ENCODE peak calls at places on chromosomes 16 and 17, in four cellular contexts. X is WTC11, V is GM12878, B is SK-N-SH. P is an unnamed sample.

GRCh38 chr17:35341465-35341992 is 31.9 kb downstream of the SLFN11 start:
- DNase-seq in V (peak), B (no peak), X (no peak), P (no peak)

GRCh38 chr16:69444873-69445517 is 20.6 kb downstream of the CYB5B start:
- DNase-seq in X (no peak), V (no peak), B (no peak), P (no peak)

GRCh38 chr17:4948166-4948996 is at the start of gene PFN1:
- DNase-seq in X (peak), B (peak), V (peak), P (peak)

GRCh38 chr16:57284206-57284951 is at the start of gene PLLP:
- DNase-seq in X (peak), V (no peak), B (peak), P (peak)

GRCh38 chr17:81651692-81652091 is 4.7 kb downstream of the PDE6G start:
- DNase-seq in X (no peak), V (no peak), B (peak), P (no peak)

GRCh38 chr17:7883781-7884386 is 4.7 kb upstream of the CHD3 start:
- DNase-seq in B (peak), V (no peak), X (no peak), P (peak)

GRCh38 chr17:43351686-43352085 is 47.1 kb upstream of the ARL4D start:
- DNase-seq in V (no peak), X (no peak), B (no peak), P (no peak)

GRCh38 chr17:32226881-32227280 is 38.8 kb upstream of the RHBDL3 start:
- DNase-seq in V (no peak), B (no peak), X (no peak), P (no peak)

GRCh38 chr17:38361700-38362465 is 10.2 kb downstream of the SOCS7 start:
- DNase-seq in B (no peak), X (no peak), V (no peak), P (no peak)

GRCh38 chr16:83952940-83953795 is at the start of gene OSGIN1:
- DNase-seq in V (peak), X (no peak), B (peak), P (peak)

GRCh38 chr16:74309789-74310781 is 13.5 kb downstream of the PSMD7 start:
- DNase-seq in V (no peak), B (peak), X (no peak), P (peak)

GRCh38 chr17:59454633-59455105 is 110.7 kb upstream of the DHX40 start:
- DNase-seq in B (no peak), X (no peak), V (no peak), P (no peak)

GRCh38 chr17:19370493-19370960 is 7.8 kb upstream of the MAPK7 start:
- DNase-seq in X (no peak), V (no peak), B (no peak), P (no peak)

GRCh38 chr17:76137026-76137350 is 4.1 kb downstream of the FOXJ1 start:
- DNase-seq in B (no peak), X (peak), V (no peak), P (no peak)
- TF ChIP-seq USF2 in B (no peak), X (no peak), V (no peak), P (no peak)

GRCh38 chr16:66468321-66468965 is 41.3 kb downstream of the BEAN1 start:
- DNase-seq in B (no peak), V (no peak), X (no peak), P (no peak)
- TF ChIP-seq USF1 in B (no peak), V (no peak), X (no peak), P (no peak)

GRCh38 chr17:3918372-3919122 is 2.3 kb upstream of the P2RX1 start:
- DNase-seq in X (no peak), V (no peak), B (peak), P (peak)
- TF ChIP-seq USF2 in X (no peak), V (no peak), B (no peak), P (peak)

GRCh38 chr17:78812849-78813248 is 27.8 kb downstream of the USP36 start:
- DNase-seq in V (no peak), B (no peak), X (no peak), P (no peak)
- TF ChIP-seq USF1 in V (no peak), B (no peak), X (no peak), P (no peak)

DNA sequence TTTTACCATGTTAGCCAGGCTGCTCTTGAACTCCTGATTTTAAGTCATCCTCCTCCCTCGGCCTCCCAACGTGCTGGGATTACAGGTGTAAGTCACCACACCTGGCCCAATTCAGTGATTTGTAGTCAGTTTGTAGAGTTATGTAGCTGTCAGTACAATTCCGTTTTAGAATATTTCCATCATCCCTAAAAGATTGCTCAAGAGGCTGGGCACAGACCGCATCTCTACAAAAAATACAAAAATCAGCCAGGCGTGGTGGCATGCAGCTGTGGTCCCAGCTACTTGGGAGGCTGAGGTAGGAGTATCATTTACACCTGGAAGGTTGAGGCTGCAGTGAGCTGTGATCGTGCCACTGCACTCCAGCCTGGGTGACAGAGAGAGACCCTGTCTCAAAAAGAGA is 20.6 kb downstream of the RGS11 start:
- DNase-seq in X (no peak), V (no peak), B (no peak), P (no peak)
- TF ChIP-seq USF2 in X (no peak), V (no peak), B (no peak), P (no peak)

GRCh38 chr16:48050871-48051270 is 104.9 kb downstream of the ABCC12 start:
- DNase-seq in V (no peak), X (no peak), B (no peak), P (no peak)

GRCh38 chr16:48057085-48057484 is 98.7 kb downstream of the ABCC12 start:
- DNase-seq in B (no peak), V (no peak), X (no peak), P (no peak)

GRCh38 chr16:48052731-48053130 is 103.1 kb downstream of the ABCC12 start:
- DNase-seq in V (no peak), B (no peak), X (no peak), P (no peak)

GRCh38 chr16:48053346-48053745 is 102.4 kb downstream of the ABCC12 start:
- DNase-seq in B (no peak), X (peak), V (no peak), P (no peak)

DNA sequence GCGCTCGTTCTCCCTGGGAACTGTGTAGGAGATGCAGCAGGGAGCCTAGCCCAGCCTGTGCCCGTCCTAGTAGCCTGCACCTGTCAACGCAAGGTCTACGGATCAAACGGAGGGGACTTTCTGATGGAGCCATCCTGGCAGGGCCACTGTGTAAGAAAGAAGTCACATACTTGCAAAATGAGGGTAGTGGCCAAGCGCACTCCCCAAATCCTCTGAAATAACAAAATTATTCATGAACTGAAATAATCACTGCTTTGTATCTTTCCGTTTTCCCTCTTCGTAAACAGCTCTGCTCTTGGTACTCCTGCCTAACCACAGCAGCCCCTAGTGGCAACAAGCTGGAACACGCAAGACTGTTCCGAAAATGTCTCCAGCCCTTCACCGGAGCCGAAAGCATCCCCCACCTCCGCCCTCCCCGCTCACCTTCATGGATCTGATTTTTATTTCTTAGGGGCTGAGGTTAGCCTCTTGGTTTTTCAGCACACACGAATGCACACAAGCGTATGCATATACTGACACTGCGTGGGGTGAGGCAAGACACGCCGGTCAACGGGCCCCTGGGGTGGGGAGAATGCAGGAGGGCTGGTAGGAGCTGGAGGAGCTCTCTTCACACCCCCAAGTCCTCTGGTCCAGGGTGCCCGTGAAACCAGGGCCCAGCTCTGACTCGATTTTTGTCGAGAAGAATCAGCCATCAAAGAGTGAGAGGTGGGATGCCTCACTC is 100.8 kb downstream of the ABCC12 start:
- DNase-seq in X (peak), V (no peak), B (peak), P (peak)
- TF ChIP-seq USF1 in X (no peak), V (no peak), B (no peak), P (no peak)

DNA sequence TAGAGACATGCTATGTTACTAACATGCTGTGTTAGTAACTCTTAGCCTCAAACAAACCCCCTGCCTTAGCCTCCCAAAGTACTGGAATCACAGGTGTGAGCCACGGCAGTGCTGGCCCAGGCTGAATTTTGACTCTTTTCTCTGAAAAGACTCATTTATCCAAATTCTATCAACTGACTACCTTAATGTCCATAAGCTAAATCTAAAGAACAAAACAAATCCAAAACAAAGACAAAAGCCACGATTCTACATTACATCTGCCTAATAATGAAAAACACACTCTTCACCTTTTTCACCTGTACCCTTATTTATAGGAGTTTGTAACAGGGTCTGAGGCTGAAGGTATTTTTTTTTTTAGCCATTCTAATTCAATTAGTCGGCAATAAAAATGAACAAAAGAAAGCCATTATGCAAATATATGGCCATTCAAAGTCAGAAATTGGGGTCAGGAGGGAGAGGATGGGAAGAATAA is 432.5 kb downstream of the RBFOX1 start:
- DNase-seq in X (no peak), B (no peak), V (no peak), P (no peak)
- TF ChIP-seq USF2 in X (no peak), B (no peak), V (no peak), P (no peak)

DNA sequence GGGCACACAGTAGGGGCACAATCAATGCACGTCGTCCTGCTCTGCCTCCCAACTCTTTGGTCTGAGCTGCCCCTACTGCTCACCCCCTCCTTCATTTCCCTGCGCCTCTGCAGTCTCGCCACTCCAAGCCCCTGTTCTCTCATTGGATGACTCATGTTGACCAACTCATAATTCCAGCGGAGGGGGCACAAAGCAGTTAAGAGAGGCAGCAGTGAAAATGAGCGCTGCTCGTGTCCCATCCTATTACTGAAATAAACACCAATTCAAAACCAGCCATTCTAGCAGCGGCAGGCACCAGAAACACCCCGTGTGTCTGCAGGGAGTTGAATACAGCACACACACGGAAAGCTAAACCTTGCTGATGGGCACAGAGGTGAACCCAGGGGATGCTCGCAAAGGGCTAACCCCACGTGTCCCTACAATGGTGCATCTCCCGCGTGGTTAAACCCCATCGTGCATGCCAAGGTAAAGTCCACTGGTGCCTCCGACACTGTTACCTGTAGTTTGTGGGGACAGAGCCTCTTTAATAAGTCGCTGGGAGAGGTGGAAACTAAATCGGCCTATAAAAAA is 310.4 kb downstream of the XYLT1 start:
- DNase-seq in V (no peak), X (no peak), B (no peak), P (peak)
- TF ChIP-seq USF1 in V (no peak), X (no peak), B (no peak), P (no peak)

DNA sequence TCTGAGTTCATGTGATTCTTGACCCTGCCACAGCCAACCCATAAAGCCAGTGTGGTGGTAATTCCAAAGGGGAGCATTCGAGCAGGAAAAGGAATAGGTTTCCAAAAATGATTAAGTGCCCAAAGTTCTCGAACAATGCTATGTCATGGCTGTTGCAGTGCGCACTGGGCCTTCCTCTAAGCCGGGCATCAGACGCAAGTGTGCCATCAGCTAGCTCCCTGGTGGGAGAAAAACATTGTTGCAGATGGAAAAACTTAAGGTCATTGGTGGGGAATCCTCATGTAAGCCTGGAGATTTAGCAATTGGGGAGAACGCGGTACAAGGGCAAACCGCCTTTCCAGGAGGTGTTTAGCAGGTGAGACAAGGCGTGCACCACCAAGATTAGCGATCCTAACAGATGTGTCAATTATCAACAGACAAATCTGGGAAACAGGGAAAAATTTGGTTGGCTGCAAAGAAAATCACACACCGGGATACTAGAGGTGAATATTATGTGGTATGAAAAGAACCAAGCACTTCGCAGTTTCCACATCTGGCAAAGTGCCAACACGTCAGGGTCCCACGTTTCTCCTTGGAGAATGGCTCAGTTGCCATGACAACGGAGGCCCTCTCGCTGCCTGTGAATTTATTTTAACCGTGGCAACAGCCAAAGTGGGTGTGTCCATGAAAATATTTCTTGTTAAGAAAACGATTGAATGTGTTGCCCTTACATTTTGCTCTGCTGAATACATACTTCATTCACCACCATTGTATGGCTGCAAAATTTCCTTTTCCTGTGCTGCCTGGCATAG is 118.5 kb upstream of the CACNG5 start:
- DNase-seq in X (no peak), V (no peak), B (no peak), P (no peak)
- TF ChIP-seq USF2 in X (no peak), V (no peak), B (no peak), P (no peak)

P was measured in K562.